ENCODE peak calls at places on chromosomes 11 and 22, in eight cellular contexts. C, Q, H, Z, B, M, N and K are unnamed samples.

GRCh38 chr22:49398115-49398514 is 429.6 kb downstream of the BRD1 start:
- DNase-seq in C (no peak), Q (no peak), H (no peak), Z (no peak), B (no peak), M (no peak), N (no peak), K (no peak)

GRCh38 chr11:16262645-16262955 is 93.7 kb downstream of the SOX6 start:
- DNase-seq in C (no peak), Q (no peak), H (no peak), Z (no peak), B (no peak), M (no peak), N (no peak), K (no peak)

GRCh38 chr22:32475428-32476010 is 908 bp downstream of the FBXO7 start:
- DNase-seq in C (peak), Q (peak), H (no peak), Z (peak), B (peak), M (peak), N (no peak), K (peak)

GRCh38 chr11:35614949-35615569 is 3.2 kb upstream of the FJX1 start:
- DNase-seq in C (no peak), Q (peak), H (no peak), Z (no peak), B (no peak), M (no peak), N (peak), K (no peak)

GRCh38 chr11:35349897-35350296 is 69.5 kb downstream of the SLC1A2 start:
- DNase-seq in C (no peak), Q (no peak), H (no peak), Z (no peak), B (no peak), M (no peak), N (no peak), K (no peak)

GRCh38 chr11:69301491-69302401 is 7.8 kb downstream of the MYEOV start:
- DNase-seq in C (peak), Q (peak), H (no peak), Z (no peak), B (no peak), M (peak), N (peak), K (no peak)

GRCh38 chr11:68099474-68100405 is 21.4 kb downstream of the CHKA start:
- DNase-seq in C (no peak), Q (peak), H (peak), Z (no peak), B (no peak), M (no peak), N (no peak), K (peak)

GRCh38 chr11:131694526-131695424 is 324.4 kb downstream of the NTM start:
- DNase-seq in C (peak), Q (peak), H (peak), Z (peak), B (peak), M (peak), N (peak), K (peak)

GRCh38 chr22:28442264-28442950 is 237.2 kb downstream of the TTC28 start:
- DNase-seq in C (no peak), Q (peak), H (peak), Z (peak), B (peak), M (peak), N (peak), K (peak)

GRCh38 chr22:41917906-41918791 is 3.3 kb upstream of the SHISA8 start:
- DNase-seq in C (peak), Q (peak), H (peak), Z (no peak), B (no peak), M (peak), N (peak), K (no peak)

GRCh38 chr11:2590131-2590950 is 109.5 kb downstream of the KCNQ1OT1 start:
- DNase-seq in C (no peak), Q (no peak), H (no peak), Z (no peak), B (no peak), M (no peak), N (no peak), K (peak)

GRCh38 chr11:70788247-70789022 is 390.1 kb downstream of the CTTN start:
- DNase-seq in C (peak), Q (peak), H (no peak), Z (no peak), B (no peak), M (peak), N (peak), K (no peak)

GRCh38 chr11:133081020-133081419 is 451.3 kb downstream of the OPCML start:
- DNase-seq in C (no peak), Q (no peak), H (no peak), Z (no peak), B (no peak), M (no peak), N (no peak), K (no peak)

GRCh38 chr11:7098235-7098832 is 9.5 kb downstream of the RBMXL2 start:
- DNase-seq in C (peak), Q (peak), H (peak), Z (no peak), B (no peak), M (peak), N (peak), K (peak)

DNA sequence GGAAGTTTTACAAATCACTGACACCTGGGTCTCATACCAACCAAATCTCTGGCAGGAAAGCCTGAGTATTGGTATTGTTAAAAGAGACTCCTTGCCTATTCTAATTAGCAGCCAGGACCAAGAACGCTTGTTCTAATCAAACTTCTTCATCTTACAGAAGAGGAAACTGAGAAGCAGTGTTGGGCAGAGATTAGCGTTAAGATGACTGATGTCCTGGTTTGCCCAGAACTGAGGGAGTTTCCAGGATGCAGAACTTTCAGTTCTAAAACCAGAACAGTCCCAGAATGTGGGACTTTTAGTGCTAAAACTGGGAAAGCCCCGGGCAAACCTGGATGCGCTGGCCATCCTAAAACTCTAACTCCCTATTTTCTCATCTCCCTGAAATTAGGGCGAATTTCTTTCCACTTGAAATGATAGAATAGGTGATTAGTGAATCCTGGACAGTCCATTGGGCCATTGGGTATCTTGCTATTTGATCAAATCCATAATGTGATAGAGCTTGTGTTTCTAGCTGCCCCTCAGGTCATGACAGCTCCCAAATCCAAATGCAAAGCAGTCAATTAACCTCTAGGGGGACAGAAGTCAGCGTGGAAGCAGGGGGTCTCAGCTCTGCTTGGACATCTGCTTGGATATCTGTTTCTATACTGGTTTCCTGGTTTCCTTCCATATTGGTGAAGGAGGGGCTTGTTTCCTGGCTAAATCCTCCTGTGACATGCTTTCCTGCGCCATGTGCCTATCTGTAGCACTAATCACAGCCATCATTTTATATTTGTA is 16.0 kb upstream of the TMPRSS13 start:
- DNase-seq in C (no peak), Q (no peak), H (no peak), Z (no peak), B (no peak), M (no peak), N (no peak), K (no peak)
- TF ChIP-seq CTCF in C (no peak), Q (no peak), H (no peak), Z (no peak), B (no peak), M (no peak), N (no peak), K (peak)

GRCh38 chr11:77547863-77548551 is 41.7 kb upstream of the AQP11 start:
- DNase-seq in C (peak), Q (peak), H (peak), Z (peak), B (no peak), M (peak), N (peak), K (peak)

GRCh38 chr11:77547047-77547836 is 42.5 kb upstream of the AQP11 start:
- DNase-seq in C (no peak), Q (no peak), H (no peak), Z (no peak), B (no peak), M (no peak), N (no peak), K (no peak)

DNA sequence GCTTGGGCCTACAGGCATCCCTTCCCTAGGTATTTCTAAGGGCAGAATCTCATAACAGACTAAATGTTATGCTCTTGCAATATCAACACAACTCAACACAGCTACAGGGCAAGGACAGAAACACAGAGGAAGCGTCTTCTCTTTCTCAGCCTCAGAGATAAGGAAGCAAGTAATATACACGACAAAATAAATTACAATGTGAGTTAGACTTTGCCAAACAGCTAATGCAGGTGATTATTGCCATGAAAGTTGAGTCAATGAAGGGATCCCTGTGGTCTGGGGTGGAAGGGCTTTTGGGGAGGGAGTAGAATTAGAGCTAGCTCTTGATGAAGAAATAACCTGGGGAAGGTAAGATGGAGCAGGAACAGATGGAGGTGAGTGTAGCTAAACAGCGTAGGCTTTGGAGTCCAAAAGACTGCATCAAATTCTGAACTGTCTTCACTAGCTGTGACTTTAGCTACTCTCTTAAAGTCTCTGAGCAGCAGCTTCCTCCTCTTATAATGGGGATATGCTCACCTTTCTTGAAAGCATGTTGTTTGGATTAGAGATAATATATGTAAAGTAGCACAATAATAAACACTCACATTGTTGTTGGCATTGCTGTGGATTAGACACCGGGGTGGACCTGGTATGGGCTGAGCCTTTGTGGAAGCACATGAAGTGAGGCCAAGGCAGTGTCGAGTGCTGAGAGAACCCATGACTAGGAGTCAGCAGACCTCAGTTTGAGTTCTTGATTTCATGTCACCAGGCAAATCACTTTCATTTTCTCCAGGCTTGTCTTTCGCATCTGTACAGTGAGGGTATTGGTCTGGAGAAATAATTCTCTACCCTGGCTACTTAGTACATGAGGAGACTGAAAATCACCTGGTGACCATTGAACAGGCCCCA is 41.0 kb upstream of the AQP11 start:
- DNase-seq in C (no peak), Q (no peak), H (no peak), Z (no peak), B (no peak), M (no peak), N (no peak), K (no peak)
- TF ChIP-seq CTCF in C (peak), Q (no peak), H (peak), Z (no peak), B (peak), M (no peak), N (no peak), K (no peak)

DNA sequence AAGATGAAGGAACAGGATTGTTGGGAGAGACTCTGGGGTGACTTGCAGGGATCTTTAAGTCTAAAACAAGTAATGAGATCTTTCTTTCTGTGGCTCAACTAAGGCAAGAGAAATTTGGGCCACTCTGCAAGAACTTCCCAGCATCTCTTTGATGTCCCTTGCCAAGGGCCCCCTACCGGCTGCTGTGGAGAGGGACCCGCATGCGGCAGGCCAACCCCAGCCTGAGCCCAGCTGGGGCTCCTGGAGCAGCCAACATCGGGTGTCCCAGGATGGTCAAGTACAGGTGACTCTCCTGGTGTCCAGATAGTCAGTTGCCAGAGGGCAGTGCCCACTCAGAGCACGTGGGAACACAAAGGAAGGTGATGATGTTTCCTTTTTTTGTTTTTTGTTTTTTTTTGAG is 363.2 kb downstream of the TBC1D22A start:
- DNase-seq in C (peak), Q (no peak), H (no peak), Z (no peak), B (no peak), M (no peak), N (no peak), K (no peak)
- TF ChIP-seq CTCF in C (peak), Q (no peak), H (no peak), Z (no peak), B (no peak), M (peak), N (no peak), K (no peak)

GRCh38 chr11:123357990-123358827 is 71.9 kb upstream of the GRAMD1B start:
- DNase-seq in C (peak), Q (no peak), H (peak), Z (peak), B (no peak), M (peak), N (no peak), K (peak)
- TF ChIP-seq CTCF in C (no peak), Q (no peak), H (no peak), Z (no peak), B (peak), M (no peak), N (no peak), K (peak)

GRCh38 chr11:27234043-27234668 is 128.9 kb downstream of the CCDC34 start:
- DNase-seq in C (peak), Q (no peak), H (peak), Z (no peak), B (peak), M (peak), N (peak), K (peak)
- TF ChIP-seq CTCF in C (no peak), Q (no peak), H (no peak), Z (no peak), B (no peak), M (no peak), N (no peak), K (no peak)

DNA sequence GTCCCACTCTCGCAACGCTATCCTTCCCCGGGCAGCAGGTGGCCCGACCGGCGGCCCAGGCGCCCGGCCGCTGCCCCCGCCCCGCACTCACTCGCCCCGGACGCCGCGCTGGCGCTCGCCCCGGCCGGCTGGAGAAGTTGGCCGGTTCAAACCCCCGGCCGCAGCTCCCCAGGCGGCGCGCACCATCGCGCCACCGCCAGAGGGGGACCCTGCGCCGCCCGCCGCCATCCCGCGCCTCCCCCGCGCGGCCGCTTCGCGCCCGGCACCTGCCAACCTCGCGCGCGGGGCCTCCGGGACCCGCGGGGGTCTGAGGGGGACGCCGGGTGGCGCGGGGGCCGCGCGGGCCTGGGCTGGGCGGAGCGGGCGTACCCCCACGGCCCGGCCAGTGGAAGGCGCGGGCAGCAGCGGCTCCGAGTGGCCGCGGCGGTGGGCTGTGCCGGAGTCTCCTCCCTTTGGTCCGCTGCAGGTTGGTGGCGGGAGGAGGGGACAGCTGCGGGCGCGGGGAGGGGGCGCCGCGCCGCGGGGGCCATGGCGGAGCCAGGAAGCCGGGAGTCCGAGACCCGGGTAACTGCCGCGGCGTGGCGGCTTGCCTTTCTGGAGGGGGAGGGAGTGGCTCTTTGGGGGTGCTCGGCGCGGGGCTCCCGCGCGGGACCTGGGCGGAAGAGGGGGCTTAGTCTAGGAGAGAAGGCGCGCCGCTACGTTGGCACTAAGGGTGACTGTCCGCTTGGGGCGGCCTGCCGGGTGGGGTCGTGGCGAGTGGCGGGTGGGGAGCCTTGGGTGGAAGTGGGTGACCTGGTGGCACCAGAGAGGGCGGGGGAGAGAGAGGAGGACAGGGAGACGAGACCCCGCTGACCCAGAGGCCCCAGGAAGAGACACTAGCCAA is at the start of the genes MPST and TST:
- DNase-seq in C (peak), Q (peak), H (peak), Z (peak), B (peak), M (peak), N (peak), K (peak)
- TF ChIP-seq CTCF in C (no peak), Q (peak), H (peak), Z (peak), B (peak), M (no peak), N (no peak), K (no peak)